ENCODE peak calls at places on chromosomes 2 and 18, in seven cellular contexts. One of them, this sample, is unnamed.

GRCh38 chr2:636649-637405 is 40.4 kb downstream of the TMEM18 start:
- DNase-seq in right atrium auricular region: peak
- DNase-seq in HCT116: peak
- DNase-seq in fibroblast of lung: peak
- DNase-seq in Peyer's patch: peak
- DNase-seq in CD8-positive, alpha-beta T cell: peak
- DNase-seq in IMR-90: peak
- DNase-seq in this sample: no peak

GRCh38 chr2:168192839-168193616 is 54.4 kb downstream of the STK39 start:
- DNase-seq in right atrium auricular region: no peak
- DNase-seq in HCT116: no peak
- DNase-seq in fibroblast of lung: peak
- DNase-seq in Peyer's patch: no peak
- DNase-seq in CD8-positive, alpha-beta T cell: peak
- DNase-seq in IMR-90: no peak
- DNase-seq in this sample: no peak

GRCh38 chr2:102848366-102848839 is 86.6 kb downstream of the TMEM182 start:
- DNase-seq in right atrium auricular region: peak
- DNase-seq in HCT116: no peak
- DNase-seq in fibroblast of lung: peak
- DNase-seq in Peyer's patch: peak
- DNase-seq in CD8-positive, alpha-beta T cell: no peak
- DNase-seq in IMR-90: peak
- DNase-seq in this sample: no peak

GRCh38 chr2:223970343-223971128 is 13.3 kb downstream of the MRPL44 start:
- DNase-seq in right atrium auricular region: no peak
- DNase-seq in HCT116: peak
- DNase-seq in fibroblast of lung: peak
- DNase-seq in Peyer's patch: no peak
- DNase-seq in CD8-positive, alpha-beta T cell: peak
- DNase-seq in IMR-90: peak
- DNase-seq in this sample: no peak

GRCh38 chr2:223692227-223692947 is 90.2 kb upstream of the SCG2 start:
- DNase-seq in right atrium auricular region: no peak
- DNase-seq in HCT116: peak
- DNase-seq in fibroblast of lung: peak
- DNase-seq in Peyer's patch: no peak
- DNase-seq in CD8-positive, alpha-beta T cell: no peak
- DNase-seq in IMR-90: peak
- DNase-seq in this sample: no peak

GRCh38 chr2:239998006-239998405 is 27.1 kb downstream of the NDUFA10 start:
- DNase-seq in right atrium auricular region: no peak
- DNase-seq in HCT116: no peak
- DNase-seq in fibroblast of lung: no peak
- DNase-seq in Peyer's patch: no peak
- DNase-seq in CD8-positive, alpha-beta T cell: no peak
- DNase-seq in IMR-90: no peak
- DNase-seq in this sample: no peak

GRCh38 chr2:48482313-48482712 is 47.6 kb upstream of the STON1 start:
- DNase-seq in right atrium auricular region: no peak
- DNase-seq in HCT116: no peak
- DNase-seq in fibroblast of lung: peak
- DNase-seq in Peyer's patch: no peak
- DNase-seq in CD8-positive, alpha-beta T cell: no peak
- DNase-seq in IMR-90: peak
- DNase-seq in this sample: no peak

GRCh38 chr2:113720167-113720566 is 36.3 kb downstream of the SLC35F5 start:
- DNase-seq in right atrium auricular region: no peak
- DNase-seq in HCT116: no peak
- DNase-seq in fibroblast of lung: peak
- DNase-seq in Peyer's patch: no peak
- DNase-seq in CD8-positive, alpha-beta T cell: no peak
- DNase-seq in IMR-90: peak
- DNase-seq in this sample: no peak

GRCh38 chr18:79496237-79496977 is 100.7 kb downstream of the NFATC1 start:
- DNase-seq in right atrium auricular region: no peak
- DNase-seq in HCT116: no peak
- DNase-seq in fibroblast of lung: no peak
- DNase-seq in Peyer's patch: peak
- DNase-seq in CD8-positive, alpha-beta T cell: no peak
- DNase-seq in IMR-90: no peak
- DNase-seq in this sample: no peak

GRCh38 chr2:12176621-12177020 is 430.2 kb downstream of the LPIN1 start:
- DNase-seq in right atrium auricular region: no peak
- DNase-seq in HCT116: no peak
- DNase-seq in fibroblast of lung: no peak
- DNase-seq in Peyer's patch: no peak
- DNase-seq in CD8-positive, alpha-beta T cell: no peak
- DNase-seq in IMR-90: no peak
- DNase-seq in this sample: no peak

GRCh38 chr2:109473616-109474318 is 140.0 kb downstream of the SEPTIN10 start:
- DNase-seq in right atrium auricular region: no peak
- DNase-seq in HCT116: no peak
- DNase-seq in fibroblast of lung: no peak
- DNase-seq in Peyer's patch: no peak
- DNase-seq in CD8-positive, alpha-beta T cell: no peak
- DNase-seq in IMR-90: no peak
- DNase-seq in this sample: no peak

GRCh38 chr2:56318147-56318546 is 134.4 kb downstream of the CCDC85A start:
- DNase-seq in right atrium auricular region: no peak
- DNase-seq in HCT116: no peak
- DNase-seq in fibroblast of lung: no peak
- DNase-seq in Peyer's patch: no peak
- DNase-seq in CD8-positive, alpha-beta T cell: no peak
- DNase-seq in IMR-90: no peak
- DNase-seq in this sample: no peak

GRCh38 chr2:10073706-10074105 is 6.5 kb downstream of the CYS1 start:
- DNase-seq in right atrium auricular region: no peak
- DNase-seq in HCT116: no peak
- DNase-seq in fibroblast of lung: no peak
- DNase-seq in Peyer's patch: no peak
- DNase-seq in CD8-positive, alpha-beta T cell: no peak
- DNase-seq in IMR-90: no peak
- DNase-seq in this sample: no peak

GRCh38 chr2:216839626-216840132 is 20.2 kb downstream of the TNP1 start:
- DNase-seq in right atrium auricular region: no peak
- DNase-seq in HCT116: no peak
- DNase-seq in fibroblast of lung: no peak
- DNase-seq in Peyer's patch: no peak
- DNase-seq in CD8-positive, alpha-beta T cell: no peak
- DNase-seq in IMR-90: no peak
- DNase-seq in this sample: no peak

GRCh38 chr2:156736950-156737349 is 300.8 kb downstream of the GPD2 start:
- DNase-seq in right atrium auricular region: no peak
- DNase-seq in HCT116: no peak
- DNase-seq in fibroblast of lung: no peak
- DNase-seq in Peyer's patch: no peak
- DNase-seq in CD8-positive, alpha-beta T cell: no peak
- DNase-seq in IMR-90: no peak
- DNase-seq in this sample: no peak

GRCh38 chr18:79056827-79057367 is 12.3 kb upstream of the ATP9B start:
- DNase-seq in right atrium auricular region: no peak
- DNase-seq in HCT116: no peak
- DNase-seq in fibroblast of lung: no peak
- DNase-seq in Peyer's patch: peak
- DNase-seq in CD8-positive, alpha-beta T cell: no peak
- DNase-seq in IMR-90: no peak
- DNase-seq in this sample: no peak

GRCh38 chr2:19933351-19933981 is 31.7 kb upstream of the TTC32 start:
- DNase-seq in right atrium auricular region: no peak
- DNase-seq in HCT116: no peak
- DNase-seq in fibroblast of lung: peak
- DNase-seq in Peyer's patch: no peak
- DNase-seq in CD8-positive, alpha-beta T cell: no peak
- DNase-seq in IMR-90: peak
- DNase-seq in this sample: no peak

GRCh38 chr2:134461511-134461910 is 207.6 kb downstream of the MGAT5 start:
- DNase-seq in right atrium auricular region: no peak
- DNase-seq in HCT116: no peak
- DNase-seq in fibroblast of lung: no peak
- DNase-seq in Peyer's patch: no peak
- DNase-seq in CD8-positive, alpha-beta T cell: no peak
- DNase-seq in IMR-90: peak
- DNase-seq in this sample: no peak

DNA sequence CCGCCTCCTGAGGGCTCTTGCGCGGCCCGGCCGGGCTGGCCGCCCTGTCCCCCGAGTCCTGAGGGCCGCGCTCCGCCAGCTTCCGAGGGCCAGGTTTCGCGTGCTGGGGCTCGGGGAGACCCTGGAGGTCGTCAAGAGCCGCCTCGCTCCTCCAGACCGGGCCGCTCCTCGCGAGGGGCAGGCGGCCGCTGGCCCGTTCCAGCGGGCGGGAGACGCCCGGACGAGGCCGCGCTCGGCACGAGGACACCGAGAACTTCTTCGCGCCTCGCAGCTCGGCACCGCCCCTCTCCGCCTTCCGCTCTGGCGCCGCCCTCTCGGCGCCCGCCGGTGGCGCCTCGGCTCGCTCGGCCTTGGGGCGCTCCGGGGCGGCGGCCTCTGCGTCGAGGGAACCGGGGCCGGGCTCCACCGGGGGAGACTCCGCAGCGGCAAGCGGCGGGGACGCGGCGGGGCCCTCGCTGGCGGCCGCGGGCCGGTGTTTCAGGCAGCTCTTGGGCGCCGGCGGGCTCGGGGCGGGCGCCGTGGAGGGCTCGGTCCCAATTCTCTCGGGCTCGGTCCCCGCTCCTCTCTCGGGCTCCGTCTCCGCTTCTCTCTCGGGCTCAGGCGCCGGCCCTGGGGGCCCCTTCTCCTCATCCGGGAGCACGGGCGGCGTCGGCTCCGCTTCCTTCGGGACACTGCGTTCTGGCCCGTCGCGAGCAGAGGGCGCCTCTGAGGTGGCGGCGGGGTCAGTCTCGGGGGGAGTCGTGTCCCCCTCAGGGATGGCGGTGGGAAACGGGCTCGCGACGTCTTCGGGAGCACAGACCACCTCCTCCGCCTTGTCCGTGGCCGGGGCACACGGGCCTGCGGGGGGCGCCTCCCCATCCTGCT is 91.6 kb upstream of the MGAT4A start:
- DNase-seq in right atrium auricular region: no peak
- DNase-seq in HCT116: no peak
- DNase-seq in fibroblast of lung: no peak
- DNase-seq in Peyer's patch: peak
- DNase-seq in CD8-positive, alpha-beta T cell: peak
- DNase-seq in IMR-90: no peak
- DNase-seq in this sample: peak
- TF ChIP-seq CTCF in right atrium auricular region: peak
- TF ChIP-seq CTCF in HCT116: no peak
- TF ChIP-seq CTCF in fibroblast of lung: peak
- TF ChIP-seq CTCF in Peyer's patch: peak
- TF ChIP-seq CTCF in CD8-positive, alpha-beta T cell: peak
- TF ChIP-seq CTCF in IMR-90: no peak
- TF ChIP-seq CTCF in this sample: no peak

GRCh38 chr2:61924895-61925663 is 19.6 kb downstream of the COMMD1 start:
- DNase-seq in right atrium auricular region: no peak
- DNase-seq in HCT116: no peak
- DNase-seq in fibroblast of lung: no peak
- DNase-seq in Peyer's patch: no peak
- DNase-seq in CD8-positive, alpha-beta T cell: no peak
- DNase-seq in IMR-90: no peak
- DNase-seq in this sample: no peak

GRCh38 chr2:61926921-61927477 is 21.5 kb downstream of the COMMD1 start:
- DNase-seq in right atrium auricular region: no peak
- DNase-seq in HCT116: no peak
- DNase-seq in fibroblast of lung: no peak
- DNase-seq in Peyer's patch: no peak
- DNase-seq in CD8-positive, alpha-beta T cell: no peak
- DNase-seq in IMR-90: no peak
- DNase-seq in this sample: no peak

DNA sequence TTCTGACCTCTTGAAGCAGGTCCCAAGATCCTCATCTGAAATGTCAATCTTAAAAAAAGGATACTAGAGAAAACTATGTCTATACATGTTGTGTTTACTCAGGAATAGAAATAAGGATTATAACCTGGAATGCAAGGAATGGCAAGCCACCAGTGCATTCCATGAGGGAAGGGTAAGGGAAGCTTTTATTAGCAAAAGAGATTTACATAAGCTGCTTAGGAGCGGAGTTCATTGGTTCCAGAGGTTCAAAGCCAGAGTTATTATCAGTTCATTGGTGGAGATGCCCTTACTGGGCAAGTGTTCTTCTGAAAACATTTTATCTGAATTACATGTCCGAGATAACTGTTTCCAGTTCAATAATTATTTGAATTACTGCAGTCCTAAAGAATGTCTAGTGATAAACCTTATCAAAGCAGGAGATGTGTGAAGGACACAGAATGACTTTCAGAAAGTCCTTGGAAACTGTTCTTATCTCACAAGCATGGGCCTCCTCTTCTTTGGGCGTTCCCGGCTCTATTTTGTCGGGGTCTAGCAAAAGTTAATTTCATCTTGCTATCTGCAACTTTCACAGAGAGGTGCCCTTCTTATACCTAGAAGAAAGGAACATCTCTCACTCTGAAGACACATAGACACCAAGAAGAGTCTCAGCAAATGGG is 23.5 kb downstream of the COMMD1 start:
- DNase-seq in right atrium auricular region: no peak
- DNase-seq in HCT116: no peak
- DNase-seq in fibroblast of lung: no peak
- DNase-seq in Peyer's patch: no peak
- DNase-seq in CD8-positive, alpha-beta T cell: no peak
- DNase-seq in IMR-90: peak
- DNase-seq in this sample: no peak
- H3K27ac ChIP-seq in right atrium auricular region: no peak
- H3K27ac ChIP-seq in HCT116: no peak
- H3K27ac ChIP-seq in fibroblast of lung: no peak
- H3K27ac ChIP-seq in Peyer's patch: no peak
- H3K27ac ChIP-seq in CD8-positive, alpha-beta T cell: no peak
- H3K27ac ChIP-seq in IMR-90: peak
- H3K27ac ChIP-seq in this sample: no peak

DNA sequence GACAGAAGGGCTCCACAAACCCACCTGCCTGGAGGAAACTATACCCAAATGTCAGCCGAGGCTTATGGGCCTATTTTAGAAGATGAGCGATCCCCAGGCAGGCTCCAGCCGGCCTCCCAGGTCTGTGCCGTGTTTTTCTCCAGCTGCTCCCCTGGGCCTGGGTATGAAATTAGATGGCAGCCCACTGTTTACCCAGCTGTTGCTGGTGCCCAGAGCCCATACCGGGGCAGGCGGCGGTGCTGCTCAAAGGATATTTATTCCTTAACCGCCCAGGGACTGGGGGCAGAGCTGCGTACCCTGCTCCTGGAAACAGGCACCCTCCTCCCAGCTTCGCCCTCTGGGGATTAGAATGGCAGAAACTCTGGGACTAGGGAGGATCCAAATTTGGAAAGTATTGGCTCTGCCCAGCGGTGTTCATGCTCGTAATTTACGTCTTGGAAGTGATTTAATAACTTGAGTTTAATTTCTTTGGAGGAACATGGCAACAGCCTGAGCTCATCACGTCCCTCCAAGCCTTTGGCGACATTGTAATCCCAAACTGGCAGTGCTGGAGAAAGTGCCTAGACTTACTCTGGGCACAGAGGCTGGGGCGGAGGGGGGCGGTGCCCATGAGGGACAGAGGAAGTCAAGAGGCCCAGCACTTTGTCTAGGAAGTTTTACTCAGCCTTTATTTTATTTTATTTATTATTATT is 199.2 kb downstream of the KLHL29 start:
- DNase-seq in right atrium auricular region: no peak
- DNase-seq in HCT116: no peak
- DNase-seq in fibroblast of lung: no peak
- DNase-seq in Peyer's patch: peak
- DNase-seq in CD8-positive, alpha-beta T cell: no peak
- DNase-seq in IMR-90: no peak
- DNase-seq in this sample: no peak
- TF ChIP-seq CTCF in right atrium auricular region: no peak
- TF ChIP-seq CTCF in HCT116: no peak
- TF ChIP-seq CTCF in fibroblast of lung: no peak
- TF ChIP-seq CTCF in Peyer's patch: no peak
- TF ChIP-seq CTCF in CD8-positive, alpha-beta T cell: no peak
- TF ChIP-seq CTCF in IMR-90: no peak
- TF ChIP-seq CTCF in this sample: no peak

GRCh38 chr2:117485588-117485987 is 328.9 kb upstream of the DDX18 start:
- DNase-seq in right atrium auricular region: no peak
- DNase-seq in HCT116: no peak
- DNase-seq in fibroblast of lung: no peak
- DNase-seq in Peyer's patch: no peak
- DNase-seq in CD8-positive, alpha-beta T cell: no peak
- DNase-seq in IMR-90: no peak
- DNase-seq in this sample: no peak
- H3K27ac ChIP-seq in right atrium auricular region: no peak
- H3K27ac ChIP-seq in HCT116: no peak
- H3K27ac ChIP-seq in fibroblast of lung: no peak
- H3K27ac ChIP-seq in Peyer's patch: no peak
- H3K27ac ChIP-seq in CD8-positive, alpha-beta T cell: no peak
- H3K27ac ChIP-seq in IMR-90: no peak
- H3K27ac ChIP-seq in this sample: no peak

This sample was measured in coronary artery.